ENCODE peak calls at places on chromosomes 16 and 17, in six cellular contexts. One of them, this sample, is unnamed.

GRCh38 chr16:74942977-74943918 is 41.7 kb downstream of the WDR59 start:
- DNase-seq in HCT116: no peak
- DNase-seq in stomach: no peak
- DNase-seq in suprapubic skin: peak; percentile 26
- DNase-seq in transverse colon: no peak
- DNase-seq in breast epithelium: no peak
- DNase-seq in this sample: no peak

GRCh38 chr16:74753180-74753579 is 21.4 kb downstream of the FA2H start:
- DNase-seq in HCT116: no peak
- DNase-seq in stomach: no peak
- DNase-seq in breast epithelium: no peak
- DNase-seq in transverse colon: no peak
- DNase-seq in suprapubic skin: no peak
- DNase-seq in this sample: no peak

GRCh38 chr17:47703671-47704070 is 9.7 kb downstream of the TBKBP1 start:
- DNase-seq in stomach: no peak
- DNase-seq in transverse colon: no peak
- DNase-seq in HCT116: no peak
- DNase-seq in suprapubic skin: no peak
- DNase-seq in breast epithelium: no peak
- DNase-seq in this sample: no peak

GRCh38 chr16:79564594-79565210 is 35.8 kb downstream of the MAF start:
- DNase-seq in suprapubic skin: no peak
- DNase-seq in stomach: no peak
- DNase-seq in transverse colon: no peak
- DNase-seq in breast epithelium: no peak
- DNase-seq in HCT116: no peak
- DNase-seq in this sample: no peak

GRCh38 chr17:10151667-10152496 is 46.5 kb downstream of the GAS7 start:
- DNase-seq in breast epithelium: no peak
- DNase-seq in suprapubic skin: no peak
- DNase-seq in stomach: peak; percentile 27
- DNase-seq in transverse colon: peak; percentile 26
- DNase-seq in HCT116: no peak
- DNase-seq in this sample: peak; percentile 74

GRCh38 chr16:54792811-54793210 is 137.9 kb upstream of the IRX5 start:
- DNase-seq in transverse colon: no peak
- DNase-seq in HCT116: no peak
- DNase-seq in breast epithelium: no peak
- DNase-seq in suprapubic skin: no peak
- DNase-seq in stomach: no peak
- DNase-seq in this sample: no peak

GRCh38 chr17:17510456-17511292 is 14.5 kb upstream of the RASD1 start:
- DNase-seq in suprapubic skin: no peak
- DNase-seq in HCT116: no peak
- DNase-seq in breast epithelium: no peak
- DNase-seq in stomach: no peak
- DNase-seq in transverse colon: no peak
- DNase-seq in this sample: no peak

GRCh38 chr16:57608462-57609113 is 19.8 kb upstream of the ADGRG1 start:
- DNase-seq in HCT116: no peak
- DNase-seq in stomach: no peak
- DNase-seq in breast epithelium: no peak
- DNase-seq in transverse colon: no peak
- DNase-seq in suprapubic skin: peak; percentile 58
- DNase-seq in this sample: peak; percentile 38

GRCh38 chr16:53964145-53964544 is 260.2 kb downstream of the FTO start:
- DNase-seq in transverse colon: no peak
- DNase-seq in suprapubic skin: no peak
- DNase-seq in breast epithelium: no peak
- DNase-seq in stomach: no peak
- DNase-seq in HCT116: no peak
- DNase-seq in this sample: no peak

GRCh38 chr17:71071837-71072236 is 902.5 kb downstream of the KCNJ2 start:
- DNase-seq in breast epithelium: no peak
- DNase-seq in stomach: no peak
- DNase-seq in suprapubic skin: no peak
- DNase-seq in transverse colon: no peak
- DNase-seq in HCT116: peak; percentile 98
- DNase-seq in this sample: no peak

GRCh38 chr17:17351901-17352781 is 49.0 kb downstream of the NT5M start:
- DNase-seq in stomach: peak; percentile 16
- DNase-seq in breast epithelium: no peak
- DNase-seq in suprapubic skin: peak; percentile 82
- DNase-seq in HCT116: no peak
- DNase-seq in transverse colon: no peak
- DNase-seq in this sample: no peak

GRCh38 chr16:508884-509736 is 18.4 kb upstream of the CAPN15 start:
- DNase-seq in stomach: no peak
- DNase-seq in transverse colon: peak; percentile 48
- DNase-seq in breast epithelium: no peak
- DNase-seq in suprapubic skin: peak; percentile 67
- DNase-seq in HCT116: no peak
- DNase-seq in this sample: no peak

GRCh38 chr16:3062553-3062952 is 2.9 kb upstream of the IL32 start:
- DNase-seq in stomach: no peak
- DNase-seq in HCT116: no peak
- DNase-seq in suprapubic skin: no peak
- DNase-seq in transverse colon: no peak
- DNase-seq in breast epithelium: no peak
- DNase-seq in this sample: no peak

GRCh38 chr16:15483857-15484256 is 49.5 kb downstream of the BMERB1 start:
- DNase-seq in transverse colon: no peak
- DNase-seq in breast epithelium: no peak
- DNase-seq in HCT116: no peak
- DNase-seq in stomach: no peak
- DNase-seq in suprapubic skin: no peak
- DNase-seq in this sample: no peak

GRCh38 chr17:76560877-76561221 is 21.0 kb downstream of the PRCD start:
- DNase-seq in stomach: no peak
- DNase-seq in HCT116: no peak
- DNase-seq in suprapubic skin: no peak
- DNase-seq in breast epithelium: no peak
- DNase-seq in transverse colon: no peak
- DNase-seq in this sample: no peak

GRCh38 chr16:64116151-64116550 is 1005.7 kb downstream of the CDH11 start:
- DNase-seq in HCT116: no peak
- DNase-seq in suprapubic skin: no peak
- DNase-seq in transverse colon: no peak
- DNase-seq in breast epithelium: no peak
- DNase-seq in stomach: no peak
- DNase-seq in this sample: no peak

GRCh38 chr17:74671031-74671771 is 41.5 kb downstream of the CD300LF start:
- DNase-seq in transverse colon: peak; percentile 62
- DNase-seq in suprapubic skin: no peak
- DNase-seq in HCT116: no peak
- DNase-seq in stomach: peak; percentile 64
- DNase-seq in breast epithelium: peak; percentile 20
- DNase-seq in this sample: no peak

GRCh38 chr17:42992872-42993271 is 5.3 kb upstream of the RPL27 start:
- DNase-seq in suprapubic skin: no peak
- DNase-seq in transverse colon: no peak
- DNase-seq in stomach: no peak
- DNase-seq in breast epithelium: no peak
- DNase-seq in HCT116: no peak
- DNase-seq in this sample: no peak

GRCh38 chr17:42999003-42999525 is 845 bp downstream of the RPL27 start:
- DNase-seq in stomach: no peak
- DNase-seq in transverse colon: no peak
- DNase-seq in breast epithelium: no peak
- DNase-seq in suprapubic skin: no peak
- DNase-seq in HCT116: no peak
- DNase-seq in this sample: no peak

GRCh38 chr17:42997984-42998938 is at the start of gene RPL27:
- DNase-seq in suprapubic skin: peak; percentile 98
- DNase-seq in transverse colon: peak; percentile 99
- DNase-seq in HCT116: peak; percentile 100
- DNase-seq in stomach: peak; percentile 99
- DNase-seq in breast epithelium: peak; percentile 99
- DNase-seq in this sample: peak; percentile 100

GRCh38 chr17:42997390-42997983 is 732 bp upstream of the RPL27 start:
- DNase-seq in HCT116: no peak
- DNase-seq in transverse colon: no peak
- DNase-seq in breast epithelium: no peak
- DNase-seq in suprapubic skin: no peak
- DNase-seq in stomach: no peak
- DNase-seq in this sample: no peak
- H3K4me1 ChIP-seq in HCT116: peaks cover 13% of the 10 kb centered on the region
- H3K4me1 ChIP-seq in transverse colon: peaks cover 19% of the 10 kb centered on the region
- H3K4me1 ChIP-seq in breast epithelium: no peaks in the 10 kb centered on the region
- H3K4me1 ChIP-seq in suprapubic skin: peaks cover 27% of the 10 kb centered on the region
- H3K4me1 ChIP-seq in stomach: peaks cover 44% of the 10 kb centered on the region
- H3K4me1 ChIP-seq in this sample: peaks cover 22% of the 10 kb centered on the region

DNA sequence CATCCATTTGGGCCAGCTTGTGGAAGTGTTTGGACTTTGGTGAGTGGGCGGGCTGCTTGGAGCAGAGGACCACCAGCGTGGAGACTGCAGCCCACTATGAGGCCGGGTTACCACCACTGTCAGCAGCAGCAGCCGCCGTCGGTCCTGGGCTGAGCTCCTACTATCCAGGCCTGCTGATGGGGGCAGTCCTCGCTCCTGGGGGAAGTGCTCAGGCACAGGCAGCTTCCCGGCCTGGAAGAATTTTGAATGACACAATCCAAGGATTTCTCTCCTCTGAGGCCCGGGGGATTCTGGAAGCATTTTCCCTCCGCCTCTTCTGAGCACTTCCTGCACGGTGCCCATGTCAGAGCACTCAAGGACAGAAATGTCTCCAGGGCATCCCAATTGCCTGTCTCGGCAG is 5.3 kb upstream of the NOD2 start:
- DNase-seq in HCT116: no peak
- DNase-seq in breast epithelium: no peak
- DNase-seq in stomach: no peak
- DNase-seq in transverse colon: no peak
- DNase-seq in suprapubic skin: no peak
- DNase-seq in this sample: no peak
- TF ChIP-seq POLR2AphosphoS5 in HCT116: no peak
- TF ChIP-seq POLR2AphosphoS5 in breast epithelium: no peak
- TF ChIP-seq POLR2AphosphoS5 in stomach: no peak
- TF ChIP-seq POLR2AphosphoS5 in transverse colon: no peak
- TF ChIP-seq POLR2AphosphoS5 in suprapubic skin: no peak
- TF ChIP-seq POLR2AphosphoS5 in this sample: no peak

GRCh38 chr16:85399583-85400284 is 213.4 kb upstream of the GSE1 start:
- DNase-seq in breast epithelium: no peak
- DNase-seq in stomach: no peak
- DNase-seq in transverse colon: no peak
- DNase-seq in suprapubic skin: no peak
- DNase-seq in HCT116: no peak
- DNase-seq in this sample: peak; percentile 46

GRCh38 chr16:85401370-85401916 is 211.7 kb upstream of the GSE1 start:
- DNase-seq in stomach: no peak
- DNase-seq in suprapubic skin: no peak
- DNase-seq in HCT116: no peak
- DNase-seq in breast epithelium: no peak
- DNase-seq in transverse colon: no peak
- DNase-seq in this sample: peak; percentile 58

GRCh38 chr16:85401917-85402766 is 211.0 kb upstream of the GSE1 start:
- DNase-seq in suprapubic skin: no peak
- DNase-seq in transverse colon: no peak
- DNase-seq in HCT116: no peak
- DNase-seq in breast epithelium: no peak
- DNase-seq in stomach: no peak
- DNase-seq in this sample: peak; percentile 54

GRCh38 chr16:85398688-85399582 is 214.2 kb upstream of the GSE1 start:
- DNase-seq in suprapubic skin: no peak
- DNase-seq in transverse colon: no peak
- DNase-seq in HCT116: no peak
- DNase-seq in stomach: no peak
- DNase-seq in breast epithelium: no peak
- DNase-seq in this sample: peak; percentile 53

DNA sequence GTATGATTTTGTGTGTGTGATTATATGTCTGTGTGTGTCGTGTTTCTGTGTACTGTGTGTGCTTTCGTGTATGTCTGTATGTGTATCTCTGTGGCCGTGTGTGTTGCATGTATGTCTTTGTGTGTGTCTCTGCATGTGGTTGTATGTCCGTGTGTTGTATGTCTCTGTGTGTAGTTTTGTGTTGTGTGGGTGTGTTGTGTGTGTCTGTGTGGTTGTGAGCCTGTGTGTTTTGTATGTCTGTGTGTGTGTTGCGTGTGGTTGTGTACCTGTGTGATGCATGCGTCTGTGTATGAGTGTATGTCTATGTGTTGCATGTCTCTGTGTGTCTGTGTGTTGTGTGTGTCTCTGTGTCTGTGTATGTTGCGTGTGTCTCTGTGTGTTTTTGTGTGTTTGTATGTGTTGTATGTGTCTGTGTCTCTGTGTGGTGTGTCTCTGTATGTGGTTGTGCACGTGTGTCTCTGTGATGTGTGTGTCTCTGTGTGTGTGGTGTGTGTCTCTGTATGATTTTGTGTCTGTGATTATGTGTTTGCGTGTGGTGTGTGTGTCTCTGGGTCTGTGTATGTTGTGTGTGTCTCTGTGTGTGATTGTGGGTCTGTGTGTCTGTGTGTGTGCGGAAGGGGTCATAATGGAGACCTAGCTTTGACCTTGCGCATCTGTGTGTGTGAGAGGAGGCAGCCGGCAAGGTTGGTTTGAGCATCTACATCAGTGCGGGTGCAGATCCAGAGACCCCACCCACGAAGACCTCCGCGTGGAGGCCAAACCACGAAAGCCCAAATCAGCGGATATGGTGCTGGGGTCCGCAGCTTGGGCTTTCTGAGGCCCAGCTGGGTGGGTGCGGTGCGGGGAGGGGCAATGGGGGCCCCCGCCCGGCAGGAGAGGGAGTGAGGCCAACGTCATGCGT is 212.6 kb upstream of the GSE1 start:
- DNase-seq in breast epithelium: no peak
- DNase-seq in transverse colon: no peak
- DNase-seq in stomach: no peak
- DNase-seq in suprapubic skin: no peak
- DNase-seq in HCT116: no peak
- DNase-seq in this sample: peak; percentile 40
- H3K4me1 ChIP-seq in breast epithelium: no peaks in the 10 kb centered on the region
- H3K4me1 ChIP-seq in transverse colon: peaks cover 14% of the 10 kb centered on the region
- H3K4me1 ChIP-seq in stomach: peaks cover 27% of the 10 kb centered on the region
- H3K4me1 ChIP-seq in suprapubic skin: peaks cover 22% of the 10 kb centered on the region
- H3K4me1 ChIP-seq in HCT116: peaks cover 36% of the 10 kb centered on the region
- H3K4me1 ChIP-seq in this sample: peaks cover 32% of the 10 kb centered on the region

GRCh38 chr16:51938861-51939260 is 608.1 kb downstream of the TOX3 start:
- DNase-seq in transverse colon: no peak
- DNase-seq in suprapubic skin: no peak
- DNase-seq in stomach: no peak
- DNase-seq in HCT116: no peak
- DNase-seq in breast epithelium: no peak
- DNase-seq in this sample: no peak

GRCh38 chr16:51939371-51940005 is 607.5 kb downstream of the TOX3 start:
- DNase-seq in transverse colon: no peak
- DNase-seq in breast epithelium: no peak
- DNase-seq in HCT116: no peak
- DNase-seq in stomach: no peak
- DNase-seq in suprapubic skin: no peak
- DNase-seq in this sample: no peak

GRCh38 chr16:51937771-51938170 is 609.2 kb downstream of the TOX3 start:
- DNase-seq in breast epithelium: no peak
- DNase-seq in stomach: no peak
- DNase-seq in transverse colon: no peak
- DNase-seq in suprapubic skin: no peak
- DNase-seq in HCT116: no peak
- DNase-seq in this sample: no peak

GRCh38 chr16:51940183-51940582 is 606.8 kb downstream of the TOX3 start:
- DNase-seq in suprapubic skin: no peak
- DNase-seq in stomach: no peak
- DNase-seq in transverse colon: no peak
- DNase-seq in HCT116: no peak
- DNase-seq in breast epithelium: no peak
- DNase-seq in this sample: no peak

GRCh38 chr16:51941412-51941811 is 605.5 kb downstream of the TOX3 start:
- DNase-seq in suprapubic skin: no peak
- DNase-seq in transverse colon: no peak
- DNase-seq in HCT116: no peak
- DNase-seq in breast epithelium: no peak
- DNase-seq in stomach: no peak
- DNase-seq in this sample: no peak
- TF ChIP-seq POLR2AphosphoS5 in suprapubic skin: no peak
- TF ChIP-seq POLR2AphosphoS5 in transverse colon: no peak
- TF ChIP-seq POLR2AphosphoS5 in HCT116: no peak
- TF ChIP-seq POLR2AphosphoS5 in breast epithelium: no peak
- TF ChIP-seq POLR2AphosphoS5 in stomach: no peak
- TF ChIP-seq POLR2AphosphoS5 in this sample: no peak